ENCODE peak calls at places on chromosomes 7 and 10, in ten cellular contexts. K is cardiac fibroblast; X is IMR-90; A is aorta; L is GM19239; V is HT1080; Z is stimulated activated CD4-positive, alpha-beta T cell treated with anti-CD3 and anti-CD28 coated beads, Interleukin-15, amount 100 ng/mL, for 1 hour; W is NCI-H1092; H is skeletal muscle cell; C is AG04450. O is an unnamed sample.

GRCh38 chr7:101900103-101900502 is 82.7 kb downstream of the CUX1 start:
- DNase-seq in K (no peak), X (no peak), A (no peak), L (no peak), V (no peak), Z (no peak), W (no peak), H (no peak), C (no peak), O (no peak)

GRCh38 chr7:103937680-103938079 is 51.8 kb downstream of the RELN start:
- DNase-seq in K (no peak), X (no peak), A (no peak), L (no peak), V (no peak), Z (no peak), W (no peak), H (no peak), C (no peak), O (no peak)

GRCh38 chr10:101625821-101626412 is 37.8 kb downstream of the DPCD start:
- DNase-seq in K (no peak), X (no peak), A (no peak), L (no peak), V (no peak), Z (no peak), W (no peak), H (no peak), C (no peak), O (no peak)

GRCh38 chr7:94008537-94008936 is 4.4 kb upstream of the BET1 start:
- DNase-seq in K (peak), X (peak), A (no peak), L (no peak), V (peak), Z (no peak), W (no peak), H (peak), C (no peak), O (peak)

GRCh38 chr10:119235381-119235780 is 28.0 kb downstream of the GRK5 start:
- DNase-seq in K (peak), X (peak), A (no peak), L (no peak), V (peak), Z (no peak), W (no peak), H (no peak), C (no peak), O (no peak)

GRCh38 chr7:151571471-151571870 is 51.8 kb upstream of the RHEB start:
- DNase-seq in K (no peak), X (no peak), A (no peak), L (no peak), V (no peak), Z (no peak), W (no peak), H (no peak), C (no peak), O (no peak)

GRCh38 chr7:46972205-46972604 is 609.7 kb downstream of the TNS3 start:
- DNase-seq in K (peak), X (peak), A (no peak), L (no peak), V (peak), Z (no peak), W (no peak), H (peak), C (peak), O (peak)

GRCh38 chr7:129423700-129424410 is 10.4 kb upstream of the STRIP2 start:
- DNase-seq in K (peak), X (peak), A (no peak), L (no peak), V (no peak), Z (no peak), W (no peak), H (no peak), C (no peak), O (peak)

GRCh38 chr7:84950836-84951235 is 236.0 kb downstream of the SEMA3D start:
- DNase-seq in K (peak), X (peak), A (no peak), L (no peak), V (peak), Z (no peak), W (no peak), H (no peak), C (no peak), O (peak)

GRCh38 chr10:107576746-107577145 is 412.2 kb upstream of the SORCS1 start:
- DNase-seq in K (peak), X (no peak), A (no peak), L (no peak), V (peak), Z (no peak), W (no peak), H (no peak), C (no peak), O (no peak)

GRCh38 chr10:125006921-125007391 is 65.0 kb downstream of the ZRANB1 start:
- DNase-seq in K (no peak), X (peak), A (peak), L (no peak), V (no peak), Z (no peak), W (no peak), H (peak), C (no peak), O (no peak)

GRCh38 chr10:53325073-53325472 is 552.5 kb upstream of the MBL2 start:
- DNase-seq in K (no peak), X (peak), A (no peak), L (no peak), V (peak), Z (no peak), W (no peak), H (peak), C (no peak), O (no peak)

GRCh38 chr7:114414151-114415053 is at the start of gene FOXP2:
- DNase-seq in K (peak), X (peak), A (no peak), L (no peak), V (no peak), Z (no peak), W (peak), H (no peak), C (no peak), O (peak)

GRCh38 chr7:91045626-91046025 is 218.6 kb upstream of the FZD1 start:
- DNase-seq in K (peak), X (no peak), A (no peak), L (no peak), V (no peak), Z (no peak), W (no peak), H (no peak), C (no peak), O (no peak)

GRCh38 chr7:128007293-128007680 is 23.9 kb downstream of the LRRC4 start:
- DNase-seq in K (no peak), X (no peak), A (no peak), L (no peak), V (no peak), Z (no peak), W (no peak), H (no peak), C (no peak), O (no peak)

GRCh38 chr7:8500286-8500685 is 66.9 kb downstream of the NXPH1 start:
- DNase-seq in K (no peak), X (no peak), A (no peak), L (no peak), V (no peak), Z (no peak), W (no peak), H (no peak), C (no peak), O (no peak)

GRCh38 chr10:82934429-82934828 is 1059.4 kb downstream of the NRG3 start:
- DNase-seq in K (no peak), X (no peak), A (no peak), L (no peak), V (no peak), Z (no peak), W (no peak), H (no peak), C (no peak), O (no peak)

GRCh38 chr10:504131-504611 is 185.3 kb downstream of the DIP2C start:
- DNase-seq in K (no peak), X (no peak), A (peak), L (no peak), V (no peak), Z (no peak), W (no peak), H (no peak), C (no peak), O (no peak)

GRCh38 chr7:2003451-2003930 is 229.3 kb downstream of the MAD1L1 start:
- DNase-seq in K (no peak), X (no peak), A (peak), L (no peak), V (no peak), Z (no peak), W (no peak), H (no peak), C (no peak), O (no peak)

O was measured in mesenchymal stem cell.